ENCODE peak calls at places on chromosomes 4 and X, in seven cellular contexts. V is T-cell, M is left cardiac atrium, W is AG08395, L is NCI-H2081, F is 8988T, Z is fibroblast of the conjunctiva. X is an unnamed sample.

GRCh38 chr4:79917246-79917645 is 155.8 kb downstream of the ANTXR2 start:
- DNase-seq in W (peak), M (peak), Z (peak), L (no peak), V (peak), F (no peak), X (peak)

GRCh38 chr4:173257732-173258717 is 76.1 kb downstream of the HMGB2 start:
- DNase-seq in Z (peak), L (peak), F (no peak), M (peak), W (peak), V (peak), X (peak)

GRCh38 chr4:168995537-168996295 is 14.3 kb downstream of the CBR4 start:
- DNase-seq in L (no peak), F (no peak), M (no peak), W (no peak), Z (no peak), V (no peak), X (no peak)

GRCh38 chr4:141971854-141972253 is 335.5 kb downstream of the IL15 start:
- DNase-seq in W (no peak), Z (no peak), F (no peak), V (no peak), M (no peak), L (no peak), X (no peak)

GRCh38 chrX:102720237-102721168 is at the start of gene GPRASP3:
- DNase-seq in F (no peak), Z (peak), L (peak), W (peak), V (peak), M (peak), X (peak)

GRCh38 chrX:131067846-131068745 is 9.9 kb downstream of the ARHGAP36 start:
- DNase-seq in W (no peak), F (no peak), Z (no peak), M (no peak), V (no peak), L (no peak), X (no peak)

GRCh38 chr4:94508256-94508655 is 56.5 kb downstream of the PDLIM5 start:
- DNase-seq in Z (no peak), V (no peak), M (no peak), L (no peak), F (no peak), W (no peak), X (no peak)

GRCh38 chr4:41505161-41505653 is 32.8 kb upstream of the LIMCH1 start:
- DNase-seq in L (peak), F (no peak), V (no peak), M (no peak), W (peak), Z (no peak), X (no peak)

GRCh38 chr4:38099908-38100407 is 139.8 kb downstream of the PTTG2 start:
- DNase-seq in Z (no peak), M (no peak), V (no peak), L (no peak), W (peak), F (no peak), X (no peak)

GRCh38 chr4:149183638-149184037 is 632.0 kb downstream of the IQCM start:
- DNase-seq in L (no peak), V (no peak), F (no peak), Z (no peak), M (no peak), W (no peak), X (no peak)

GRCh38 chr4:125420499-125420898 is 105.7 kb downstream of the FAT4 start:
- DNase-seq in M (no peak), W (no peak), L (no peak), F (no peak), V (no peak), Z (no peak), X (no peak)